ENCODE peak calls at places on chromosomes 16 and 17, in seven cellular contexts. U, P, S, J, T, B and W are unnamed samples.

GRCh38 chr17:59451706-59452105 is 113.7 kb upstream of the DHX40 start:
- DNase-seq in U (peak), P (no peak), S (no peak), J (peak), T (no peak), B (no peak), W (no peak)

GRCh38 chr16:29756654-29757053 is 10.9 kb upstream of the C16orf54 start:
- DNase-seq in U (no peak), P (no peak), S (no peak), J (peak), T (peak), B (no peak), W (no peak)

GRCh38 chr16:70438325-70438982 is 446 bp downstream of the ST3GAL2 start:
- DNase-seq in U (no peak), P (no peak), S (peak), J (peak), T (no peak), B (no peak), W (no peak)

GRCh38 chr16:53518550-53519416 is 15.8 kb upstream of the AKTIP start:
- DNase-seq in U (no peak), P (no peak), S (peak), J (peak), T (peak), B (no peak), W (no peak)

GRCh38 chr16:77834600-77834963 is 46.2 kb downstream of the VAT1L start:
- DNase-seq in U (no peak), P (peak), S (no peak), J (peak), T (peak), B (peak), W (peak)

GRCh38 chr16:49821614-49822282 is 34.2 kb downstream of the ZNF423 start:
- DNase-seq in U (no peak), P (peak), S (no peak), J (peak), T (no peak), B (no peak), W (no peak)

GRCh38 chr17:43368740-43369506 is 29.9 kb upstream of the ARL4D start:
- DNase-seq in U (no peak), P (peak), S (peak), J (peak), T (peak), B (no peak), W (no peak)

GRCh38 chr16:30523768-30524574 is 2.4 kb downstream of the ZNF768 start:
- DNase-seq in U (no peak), P (no peak), S (no peak), J (no peak), T (no peak), B (no peak), W (no peak)

GRCh38 chr16:53558665-53559064 is 55.7 kb upstream of the AKTIP start:
- DNase-seq in U (no peak), P (no peak), S (no peak), J (no peak), T (no peak), B (no peak), W (no peak)

GRCh38 chr17:59469786-59470485 is 95.5 kb upstream of the DHX40 start:
- DNase-seq in U (no peak), P (no peak), S (no peak), J (no peak), T (no peak), B (no peak), W (no peak)

GRCh38 chr17:72145562-72145961 is 24.7 kb downstream of the SOX9 start:
- DNase-seq in U (no peak), P (no peak), S (no peak), J (no peak), T (no peak), B (no peak), W (no peak)

GRCh38 chr16:83701494-83701893 is 106.3 kb upstream of the HSBP1 start:
- DNase-seq in U (no peak), P (no peak), S (no peak), J (peak), T (peak), B (peak), W (no peak)

GRCh38 chr16:35255816-35256215 is 1796.4 kb downstream of the TP53TG3F start:
- DNase-seq in U (no peak), P (no peak), S (no peak), J (no peak), T (no peak), B (no peak), W (no peak)

GRCh38 chr16:35252356-35252936 is 1793.0 kb downstream of the TP53TG3F start:
- DNase-seq in U (no peak), P (no peak), S (no peak), J (peak), T (peak), B (no peak), W (no peak)

GRCh38 chr16:35258381-35258780 is 1799.0 kb downstream of the TP53TG3F start:
- DNase-seq in U (no peak), P (no peak), S (no peak), J (no peak), T (no peak), B (no peak), W (no peak)

DNA sequence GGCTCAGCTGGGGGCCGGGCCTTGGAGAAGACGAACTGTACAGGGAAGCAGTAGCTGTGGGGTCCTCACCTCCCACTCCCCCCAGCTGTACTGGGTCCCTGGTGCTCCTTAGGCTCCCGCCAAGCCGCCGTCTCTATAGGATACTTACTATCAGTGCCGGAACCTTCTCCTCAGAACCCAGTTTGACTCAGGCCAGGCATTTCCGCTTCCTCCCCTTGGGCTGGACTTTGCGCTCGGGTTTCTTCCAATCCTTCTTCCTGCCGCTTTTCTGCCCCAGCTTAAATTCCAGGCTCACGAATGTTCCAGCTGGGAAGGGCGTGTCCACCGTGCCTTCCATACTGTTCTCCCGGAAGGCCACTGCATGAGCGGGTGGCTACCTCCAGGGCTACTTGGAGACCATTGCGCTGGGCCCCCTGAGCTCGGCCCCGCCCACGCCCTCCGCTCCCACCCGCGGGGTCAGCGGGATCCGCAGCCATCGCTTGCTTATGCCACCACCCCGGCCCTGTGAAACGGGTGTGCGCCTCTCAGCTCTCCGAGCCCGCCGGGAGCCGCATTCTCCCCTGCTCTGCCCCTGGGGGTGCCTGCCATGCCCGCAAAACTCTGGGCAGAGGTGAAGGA is 1795.9 kb downstream of the TP53TG3F start:
- DNase-seq in U (no peak), P (peak), S (no peak), J (no peak), T (no peak), B (no peak), W (no peak)
- H3K4me3 ChIP-seq in U (no peak), P (peak), S (no peak), J (no peak), T (no peak), B (no peak), W (no peak)

DNA sequence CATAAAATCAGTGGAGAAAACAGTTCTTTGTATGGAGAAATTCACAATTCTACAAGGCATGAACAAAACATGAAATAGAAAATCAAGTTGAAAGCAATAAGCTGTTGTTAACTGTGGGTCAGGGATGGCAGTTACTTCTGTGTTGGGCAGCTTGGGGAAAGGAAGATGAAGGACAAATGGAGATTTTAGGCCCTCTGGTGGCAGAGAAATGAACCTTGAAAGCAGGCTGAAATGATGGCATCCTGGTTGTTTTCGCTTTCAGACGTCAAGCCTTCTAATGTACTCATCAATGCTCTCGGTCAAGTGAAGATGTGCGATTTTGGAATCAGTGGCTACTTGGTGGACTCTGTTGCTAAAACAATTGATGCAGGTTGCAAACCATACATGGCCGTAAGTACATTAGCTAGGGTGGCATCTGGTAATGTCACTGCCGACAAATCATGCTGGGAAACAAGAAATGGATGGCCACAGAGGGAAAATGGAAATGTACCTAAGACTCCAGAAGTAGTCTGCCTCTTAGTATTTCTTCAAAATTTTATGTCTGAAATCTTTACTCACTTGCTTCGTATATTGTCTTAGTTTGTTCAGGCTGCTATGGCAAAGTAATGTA is 108.9 kb downstream of the MAP2K6 start:
- DNase-seq in U (no peak), P (peak), S (no peak), J (peak), T (peak), B (peak), W (no peak)
- TF ChIP-seq CTCF in U (peak), P (peak), S (peak), J (peak), T (peak), B (peak), W (peak)

GRCh38 chr17:48720263-48721008 is 1.9 kb downstream of the PRAC1 start:
- DNase-seq in U (no peak), P (no peak), S (no peak), J (no peak), T (no peak), B (no peak), W (no peak)
- H3K4me3 ChIP-seq in U (no peak), P (no peak), S (no peak), J (no peak), T (no peak), B (no peak), W (peak)

GRCh38 chr16:58198022-58198683 is at the start of gene CSNK2A2:
- DNase-seq in U (no peak), P (peak), S (peak), J (peak), T (peak), B (peak), W (peak)
- TF ChIP-seq CTCF in U (peak), P (no peak), S (peak), J (peak), T (peak), B (peak), W (peak)

DNA sequence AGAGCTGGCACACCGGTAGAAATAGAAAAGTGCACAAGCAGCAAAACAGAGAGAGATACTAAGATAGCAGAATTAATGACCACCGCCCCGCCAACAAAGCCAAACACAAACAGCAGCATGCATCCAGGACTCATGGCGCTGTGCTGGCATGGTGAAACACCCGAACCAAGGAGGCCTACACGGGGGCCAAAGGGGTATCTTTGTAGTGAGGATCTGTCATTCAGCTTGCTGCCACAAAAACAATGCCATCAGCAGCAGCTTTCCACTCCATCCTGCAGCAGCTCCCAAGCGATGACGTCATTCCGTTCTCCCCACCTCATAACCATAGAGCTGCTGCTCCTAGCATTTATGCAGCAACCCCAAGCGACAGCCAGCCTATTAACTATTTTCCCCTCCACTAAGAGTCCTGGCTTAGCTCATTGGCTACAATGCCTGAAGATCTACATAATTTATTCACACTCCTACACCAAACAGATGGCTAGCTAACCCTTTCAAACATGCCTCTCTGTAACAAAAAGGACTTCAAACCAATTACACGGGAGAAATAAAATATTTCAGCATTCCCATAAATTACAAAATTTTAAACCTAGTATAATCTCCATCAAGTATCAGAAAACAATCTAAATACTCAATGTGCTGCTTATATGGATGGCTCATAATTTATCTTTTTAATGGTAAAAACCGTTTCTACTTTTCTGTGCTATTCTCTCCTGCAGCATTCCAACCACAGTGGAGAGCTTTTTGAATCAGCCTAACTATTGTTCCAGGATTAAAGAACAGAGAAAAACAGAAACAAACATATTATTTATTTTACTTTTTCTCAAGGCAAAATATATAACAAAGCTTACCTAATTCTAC is 73.9 kb downstream of the SPAG9 start:
- DNase-seq in U (no peak), P (peak), S (peak), J (peak), T (peak), B (peak), W (peak)
- H3K4me3 ChIP-seq in U (no peak), P (peak), S (peak), J (peak), T (peak), B (peak), W (no peak)

DNA sequence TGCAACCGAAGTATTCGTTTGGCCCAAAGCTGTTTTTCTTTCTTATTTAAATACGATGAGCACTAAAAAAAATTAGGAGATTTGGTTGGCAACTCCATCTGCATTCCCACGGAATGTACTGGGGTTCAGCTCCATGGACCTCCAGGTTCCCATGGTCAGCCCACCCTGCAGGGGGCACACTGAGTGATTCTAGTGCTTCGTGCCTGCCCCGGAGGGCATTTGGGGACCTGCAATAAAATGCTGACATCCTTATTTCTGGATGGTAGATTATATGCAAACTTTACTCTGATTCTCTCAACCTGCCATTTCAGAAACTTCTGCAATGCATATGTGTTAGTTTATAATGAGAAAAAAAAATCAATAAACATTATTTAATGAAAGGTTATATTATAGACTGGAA is 339.4 kb downstream of the XYLT1 start:
- DNase-seq in U (no peak), P (no peak), S (no peak), J (no peak), T (no peak), B (no peak), W (no peak)
- TF ChIP-seq CTCF in U (no peak), P (peak), S (no peak), J (no peak), T (no peak), B (peak), W (no peak)

GRCh38 chr17:68289473-68289872 is 1.5 kb downstream of the SLC16A6 start:
- DNase-seq in U (no peak), P (no peak), S (no peak), J (no peak), T (no peak), B (no peak), W (peak)
- H3K4me3 ChIP-seq in U (no peak), P (no peak), S (no peak), J (no peak), T (no peak), B (no peak), W (no peak)

GRCh38 chr17:1643293-1643998 is 2.1 kb downstream of the SCARF1 start:
- DNase-seq in U (no peak), P (peak), S (no peak), J (no peak), T (no peak), B (no peak), W (no peak)
- TF ChIP-seq CTCF in U (no peak), P (peak), S (no peak), J (peak), T (no peak), B (peak), W (no peak)

DNA sequence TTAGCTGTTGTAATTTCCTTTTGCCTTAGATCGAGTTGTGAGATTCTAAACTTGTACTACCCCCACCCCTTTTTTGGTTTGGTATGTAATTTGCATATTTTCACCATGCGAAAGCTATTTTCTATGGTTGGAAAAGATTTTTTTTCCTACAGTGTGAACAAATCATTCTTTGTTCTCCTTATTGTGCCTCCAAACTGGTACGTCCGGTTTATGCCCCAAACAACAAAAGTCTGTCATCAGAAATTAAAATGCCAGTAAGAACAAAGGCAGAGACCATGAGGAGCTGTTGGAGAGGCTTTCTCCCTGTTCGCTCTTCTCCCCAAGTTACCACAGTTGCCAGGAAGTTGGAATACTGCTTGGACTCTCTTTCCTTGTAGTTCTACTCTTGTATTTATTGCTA is 66.2 kb downstream of the BCAS3 start:
- DNase-seq in U (no peak), P (no peak), S (no peak), J (peak), T (peak), B (peak), W (no peak)
- H3K4me3 ChIP-seq in U (no peak), P (peak), S (no peak), J (peak), T (no peak), B (peak), W (peak)

GRCh38 chr17:29593546-29594440 is 861 bp downstream of the ANKRD13B start:
- DNase-seq in U (no peak), P (no peak), S (peak), J (no peak), T (no peak), B (no peak), W (no peak)
- TF ChIP-seq CTCF in U (peak), P (peak), S (no peak), J (no peak), T (peak), B (peak), W (peak)